ENCODE peak calls at places on chromosomes 12 and 14, in five cellular contexts. B is HFFc6, I is SW480, V is ACHN, G is NCI-H1436. W is an unnamed sample.

GRCh38 chr12:130620756-130621155 is 95.3 kb downstream of the RIMBP2 start:
- DNase-seq in I (no peak), G (no peak), B (no peak), V (no peak), W (no peak)

GRCh38 chr14:75720828-75721227 is 59.8 kb downstream of the TTLL5 start:
- DNase-seq in B (peak; percentile 38), G (no peak), I (no peak), V (no peak), W (peak; percentile 83)

GRCh38 chr14:72608391-72609204 is 285.3 kb downstream of the DPF3 start:
- DNase-seq in I (peak; percentile 58), V (peak; percentile 76), B (peak; percentile 96), G (no peak), W (peak; percentile 9)

GRCh38 chr14:47438650-47439140 is 236.7 kb downstream of the MDGA2 start:
- DNase-seq in B (no peak), V (peak; percentile 69), I (peak; percentile 5), G (no peak), W (no peak)

GRCh38 chr14:88613552-88614010 is 50.7 kb downstream of the ZC3H14 start:
- DNase-seq in V (peak; percentile 18), B (peak; percentile 65), G (no peak), I (peak; percentile 85), W (peak; percentile 40)

GRCh38 chr12:12403264-12404248 is 46.7 kb downstream of the BORCS5 start:
- DNase-seq in V (no peak), I (no peak), B (no peak), G (no peak), W (peak; percentile 65)

GRCh38 chr12:72141381-72141780 is 130.8 kb upstream of the TRHDE start:
- DNase-seq in V (peak; percentile 39), I (peak; percentile 12), B (peak; percentile 25), G (peak; percentile 80), W (no peak)

GRCh38 chr12:84079621-84080020 is 833.0 kb downstream of the SLC6A15 start:
- DNase-seq in I (no peak), B (no peak), G (no peak), V (no peak), W (no peak)

GRCh38 chr14:68816183-68816942 is 23.5 kb upstream of the ZFP36L1 start:
- DNase-seq in I (peak; percentile 92), B (peak; percentile 79), G (peak; percentile 79), V (peak; percentile 82), W (peak; percentile 90)

GRCh38 chr12:106114084-106115068 is 24.4 kb downstream of the NUAK1 start:
- DNase-seq in B (peak; percentile 43), I (peak; percentile 64), G (no peak), V (no peak), W (no peak)

GRCh38 chr12:77377116-77377515 is 311.7 kb upstream of the E2F7 start:
- DNase-seq in V (no peak), I (peak; percentile 4), G (no peak), B (no peak), W (no peak)

GRCh38 chr12:81128930-81129554 is 51.2 kb downstream of the ACSS3 start:
- DNase-seq in V (peak; percentile 70), B (peak; percentile 53), G (peak; percentile 45), I (peak; percentile 59), W (peak; percentile 37)

GRCh38 chr14:76917158-76917596 is 91.0 kb downstream of the LRRC74A start:
- DNase-seq in V (peak; percentile 85), G (no peak), B (peak; percentile 80), I (peak; percentile 73), W (peak; percentile 55)

GRCh38 chr12:93390025-93390424 is 12.3 kb downstream of the NUDT4 start:
- DNase-seq in B (no peak), I (no peak), G (no peak), V (no peak), W (no peak)

GRCh38 chr12:104526320-104526719 is 69.6 kb downstream of the CHST11 start:
- DNase-seq in I (no peak), B (no peak), V (no peak), G (no peak), W (no peak)

GRCh38 chr12:127594351-127594970 is 672.5 kb upstream of the TMEM132C start:
- DNase-seq in V (no peak), I (no peak), B (no peak), G (no peak), W (no peak)

GRCh38 chr12:117491711-117492110 is 130.3 kb upstream of the NOS1 start:
- DNase-seq in B (no peak), G (no peak), V (no peak), I (no peak), W (no peak)

GRCh38 chr12:6312529-6313325 is 2.2 kb downstream of the PLEKHG6 start:
- DNase-seq in B (no peak), I (peak; percentile 85), V (no peak), G (peak; percentile 7), W (peak; percentile 89)

GRCh38 chr12:120710805-120711296 is 593 bp downstream of the UNC119B start:
- DNase-seq in I (no peak), G (no peak), B (no peak), V (peak; percentile 30), W (no peak)

GRCh38 chr12:92439397-92439779 is 263.4 kb upstream of the PLEKHG7 start:
- DNase-seq in V (no peak), I (no peak), B (peak; percentile 27), G (no peak), W (no peak)

GRCh38 chr12:2083008-2083407 is 30.2 kb downstream of the CACNA1C start:
- DNase-seq in B (no peak), I (no peak), V (no peak), G (no peak), W (no peak)

GRCh38 chr12:82838827-82839226 is 152.1 kb downstream of the TMTC2 start:
- DNase-seq in I (no peak), G (no peak), B (no peak), V (no peak), W (no peak)

GRCh38 chr12:63420206-63420644 is 248.1 kb downstream of the DPY19L2 start:
- DNase-seq in V (peak; percentile 79), G (peak; percentile 56), I (peak; percentile 34), B (peak; percentile 52), W (no peak)

GRCh38 chr12:79434561-79434960 is 256.2 kb downstream of the PAWR start:
- DNase-seq in V (no peak), G (no peak), I (no peak), B (no peak), W (no peak)

GRCh38 chr12:119804011-119804641 is 73.0 kb downstream of the CIT start:
- DNase-seq in B (peak; percentile 82), V (peak; percentile 78), G (peak; percentile 1), I (peak; percentile 43), W (peak; percentile 58)

GRCh38 chr14:77498120-77498979 is at the start of gene ISM2:
- DNase-seq in V (peak; percentile 32), G (peak; percentile 44), B (no peak), I (peak; percentile 70), W (peak; percentile 16)

GRCh38 chr12:62158416-62159360 is 101.5 kb upstream of the USP15 start:
- DNase-seq in B (no peak), I (no peak), V (no peak), G (no peak), W (no peak)

GRCh38 chr12:4763549-4763948 is 43.3 kb downstream of the GALNT8 start:
- DNase-seq in I (peak; percentile 26), G (peak; percentile 86), B (no peak), V (no peak), W (no peak)

GRCh38 chr12:66984962-66985361 is 284.2 kb upstream of the CAND1 start:
- DNase-seq in G (no peak), V (no peak), I (no peak), B (no peak), W (no peak)

GRCh38 chr12:71237128-71237527 is 79.3 kb upstream of the TSPAN8 start:
- DNase-seq in I (no peak), B (no peak), V (no peak), G (no peak), W (no peak)

GRCh38 chr14:106564058-106564643 is 1037.8 kb downstream of the TMEM121 start:
- DNase-seq in V (peak; percentile 36), B (no peak), I (peak; percentile 71), G (peak; percentile 12), W (peak; percentile 27)

GRCh38 chr14:96167224-96168148 is 37.2 kb upstream of the BDKRB2 start:
- DNase-seq in I (peak; percentile 87), G (no peak), B (peak; percentile 90), V (no peak), W (no peak)

GRCh38 chr14:101222362-101223090 is 319.0 kb upstream of the RTL1 start:
- DNase-seq in I (no peak), B (no peak), V (no peak), G (no peak), W (no peak)

GRCh38 chr14:74568896-74569295 is 43.1 kb downstream of the LTBP2 start:
- DNase-seq in G (no peak), B (no peak), V (no peak), I (no peak), W (peak; percentile 43)

W was measured in mucosa of gallbladder.